ENCODE peak calls at places on chromosomes 11 and 22, in eight cellular contexts. U is spleen, C is tibial artery, P is mammary epithelial cell, X is colonic mucosa, S is sigmoid colon, I is left ventricle myocardium inferior, V is right atrium auricular region. M is an unnamed sample.

GRCh38 chr22:35921777-35922176 is 106.8 kb downstream of the RBFOX2 start:
- DNase-seq in V (peak), I (no peak), P (peak), U (no peak), X (peak), S (peak), C (peak), M (peak)

GRCh38 chr11:95074806-95075563 is 8.3 kb downstream of the SRSF8 start:
- DNase-seq in V (peak), U (peak), S (no peak), C (peak), P (no peak), X (peak), I (peak), M (no peak)

GRCh38 chr11:63769044-63769718 is 606 bp upstream of the ZFTA start:
- DNase-seq in S (peak), I (peak), C (peak), P (no peak), U (peak), X (peak), V (peak), M (peak)

GRCh38 chr11:112826788-112827187 is 134.4 kb upstream of the NCAM1 start:
- DNase-seq in C (no peak), U (no peak), X (no peak), V (no peak), I (no peak), P (no peak), S (no peak), M (no peak)

GRCh38 chr11:65422104-65422632 is 430 bp upstream of the NEAT1 start:
- DNase-seq in X (peak), P (peak), I (peak), V (peak), C (peak), U (peak), S (peak), M (peak)

GRCh38 chr22:44437493-44438015 is 60.5 kb downstream of the RTL6 start:
- DNase-seq in C (peak), S (peak), U (peak), V (no peak), I (no peak), X (no peak), P (no peak), M (no peak)

GRCh38 chr22:30602049-30602448 is 4.9 kb upstream of the TCN2 start:
- DNase-seq in V (no peak), P (peak), U (no peak), C (no peak), X (peak), I (no peak), S (no peak), M (no peak)

GRCh38 chr11:117070016-117070415 is 28.2 kb downstream of the SIK3 start:
- DNase-seq in P (no peak), V (no peak), X (no peak), U (no peak), S (no peak), C (no peak), I (no peak), M (no peak)

GRCh38 chr11:74465291-74465708 is 2.0 kb downstream of the KCNE3 start:
- DNase-seq in I (no peak), X (peak), C (no peak), P (no peak), S (no peak), V (no peak), U (no peak), M (no peak)

GRCh38 chr11:123137496-123138270 is 57.4 kb downstream of the CLMP start:
- DNase-seq in I (peak), P (no peak), U (peak), S (peak), V (peak), X (peak), C (peak), M (no peak)

GRCh38 chr11:64590763-64591221 is at the start of gene SLC22A12:
- DNase-seq in U (peak), X (no peak), I (peak), S (peak), V (no peak), C (no peak), P (no peak), M (peak)

GRCh38 chr11:17506942-17507341 is 30.3 kb upstream of the ABCC8 start:
- DNase-seq in C (no peak), P (no peak), V (no peak), S (no peak), U (no peak), X (no peak), I (no peak), M (no peak)

GRCh38 chr11:46492540-46492939 is 101.0 kb upstream of the CHRM4 start:
- DNase-seq in U (no peak), P (no peak), C (no peak), I (no peak), V (no peak), S (peak), X (peak), M (no peak)

GRCh38 chr11:101863361-101863760 is 51.4 kb upstream of the CEP126 start:
- DNase-seq in I (no peak), S (no peak), V (no peak), U (no peak), P (no peak), C (no peak), X (no peak), M (no peak)

GRCh38 chr11:72778535-72779494 is 15.0 kb downstream of the STARD10 start:
- DNase-seq in P (no peak), V (no peak), C (no peak), U (no peak), X (peak), S (no peak), I (no peak), M (no peak)

GRCh38 chr11:890794-891600 is 19.6 kb downstream of the CHID1 start:
- DNase-seq in S (no peak), C (no peak), P (no peak), V (no peak), X (no peak), U (no peak), I (no peak), M (no peak)

GRCh38 chr11:3950996-3951662 is 95.7 kb downstream of the STIM1 start:
- DNase-seq in V (no peak), S (no peak), X (no peak), P (no peak), U (no peak), I (no peak), C (no peak), M (no peak)

GRCh38 chr11:73227571-73228211 is 9.6 kb downstream of the P2RY2 start:
- DNase-seq in I (no peak), P (peak), C (peak), X (peak), V (no peak), S (peak), U (peak), M (no peak)

GRCh38 chr11:97683733-97684132 is 1293.9 kb downstream of the JRKL start:
- DNase-seq in V (no peak), S (no peak), P (peak), C (no peak), U (no peak), X (no peak), I (no peak), M (no peak)

GRCh38 chr22:39543095-39543494 is 10.5 kb upstream of the RPS19BP1 start:
- DNase-seq in C (no peak), I (no peak), V (no peak), X (no peak), P (no peak), S (no peak), U (no peak), M (no peak)

GRCh38 chr22:41568811-41569210 is 8.0 kb downstream of the CSDC2 start:
- DNase-seq in I (no peak), V (no peak), C (peak), P (no peak), U (no peak), S (no peak), X (no peak), M (no peak)

GRCh38 chr22:42388130-42388797 is 43.9 kb downstream of the NFAM1 start:
- DNase-seq in I (no peak), V (no peak), X (no peak), P (peak), C (no peak), U (no peak), S (no peak), M (peak)

GRCh38 chr22:36439481-36440271 is 41.8 kb downstream of the TXN2 start:
- DNase-seq in P (peak), V (no peak), C (no peak), U (no peak), X (peak), I (peak), S (peak), M (no peak)

GRCh38 chr11:79440451-79441158 is at the start of gene TENM4:
- DNase-seq in C (peak), S (peak), U (peak), X (peak), V (no peak), P (peak), I (peak), M (peak)

GRCh38 chr11:18243783-18244362 is 4.6 kb downstream of the SAA2 start:
- DNase-seq in P (peak), X (peak), I (no peak), C (no peak), S (no peak), V (peak), U (no peak), M (peak)

GRCh38 chr11:56905936-56906335 is 82.8 kb upstream of the OR5AK2 start:
- DNase-seq in X (no peak), C (no peak), V (no peak), S (no peak), P (peak), U (no peak), I (no peak), M (no peak)
- H3K27ac ChIP-seq in X (peak), C (no peak), V (no peak), S (no peak), P (peak), U (no peak), I (no peak), M (no peak)

GRCh38 chr11:62543680-62544444 is 2.7 kb downstream of the AHNAK start:
- DNase-seq in I (no peak), P (no peak), X (peak), S (peak), V (no peak), U (no peak), C (peak), M (no peak)

GRCh38 chr11:62544521-62545436 is 1.8 kb downstream of the AHNAK start:
- DNase-seq in C (no peak), U (no peak), X (peak), V (no peak), I (peak), S (peak), P (no peak), M (no peak)

GRCh38 chr11:62546244-62546936 is at the start of gene AHNAK:
- DNase-seq in U (peak), V (peak), S (peak), P (peak), C (peak), X (peak), I (peak), M (no peak)

GRCh38 chr11:62546937-62547625 is 475 bp upstream of the AHNAK start:
- DNase-seq in P (peak), U (no peak), S (no peak), I (peak), X (peak), C (no peak), V (no peak), M (no peak)

DNA sequence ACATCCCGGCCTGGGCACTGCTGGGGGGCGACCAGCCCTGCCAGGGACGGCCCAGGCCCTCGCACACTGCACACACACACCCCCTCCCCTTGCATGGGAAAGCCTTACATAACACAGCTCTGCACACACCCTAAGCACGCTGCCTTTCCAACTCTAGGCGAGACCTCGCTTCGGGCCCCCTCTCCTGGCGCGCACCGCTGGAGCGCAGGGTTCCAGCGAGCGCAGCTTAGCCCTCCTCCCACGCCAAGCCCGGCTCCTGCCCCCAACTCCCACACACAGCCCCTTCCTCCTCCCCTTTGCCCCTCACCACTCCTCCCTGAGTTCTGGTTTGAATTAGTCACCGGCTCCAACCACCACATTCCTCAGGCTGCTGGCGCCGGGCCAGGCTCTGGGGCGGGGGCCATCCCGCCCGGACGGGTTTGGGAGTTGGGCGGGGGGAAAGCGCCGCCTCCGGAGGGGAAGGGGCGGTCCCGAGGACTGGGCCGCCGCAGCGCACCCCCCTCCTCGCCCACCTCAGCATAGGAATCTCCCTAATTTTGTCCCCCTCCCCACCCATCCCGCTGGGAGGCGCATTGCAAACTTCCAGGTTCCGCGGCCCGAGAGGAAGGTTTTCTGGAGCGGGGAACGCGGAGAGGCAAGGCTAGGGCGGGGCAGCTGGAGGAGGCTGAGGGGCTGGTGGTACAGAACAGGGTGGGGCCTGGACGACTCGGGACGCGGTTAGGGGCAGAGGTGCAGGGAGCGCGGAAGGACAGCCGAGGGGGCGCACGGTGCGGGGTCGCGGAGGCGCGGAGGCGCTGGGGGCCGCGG is 966 bp downstream of the AHNAK start:
- DNase-seq in X (peak), C (peak), V (peak), U (peak), I (peak), S (peak), P (peak), M (no peak)
- TF ChIP-seq CTCF in X (no peak), C (no peak), V (no peak), U (no peak), I (peak), S (no peak), P (peak), M (no peak)

GRCh38 chr22:45970709-45971388 is 6.1 kb downstream of the WNT7B start:
- DNase-seq in P (no peak), I (no peak), U (no peak), C (no peak), S (no peak), V (no peak), X (no peak), M (no peak)

GRCh38 chr22:45969801-45970464 is 7.0 kb downstream of the WNT7B start:
- DNase-seq in C (no peak), U (no peak), P (no peak), I (no peak), X (no peak), S (no peak), V (no peak), M (no peak)

GRCh38 chr22:45972091-45972867 is 4.7 kb downstream of the WNT7B start:
- DNase-seq in X (no peak), P (no peak), I (no peak), U (no peak), S (no peak), V (no peak), C (no peak), M (no peak)

GRCh38 chr22:45972868-45973212 is 4.1 kb downstream of the WNT7B start:
- DNase-seq in X (no peak), S (no peak), V (no peak), U (no peak), I (no peak), C (no peak), P (no peak), M (no peak)

GRCh38 chr22:45971389-45972028 is 5.5 kb downstream of the WNT7B start:
- DNase-seq in S (no peak), V (no peak), X (no peak), C (no peak), U (no peak), I (no peak), P (no peak), M (no peak)
- H3K4me3 ChIP-seq in S (no peak), V (peak), X (no peak), C (no peak), U (peak), I (peak), P (peak), M (peak)

GRCh38 chr11:16356057-16356750 is at the start of gene SOX6:
- DNase-seq in P (peak), X (no peak), V (no peak), U (no peak), S (no peak), C (no peak), I (no peak), M (peak)
- H3K27ac ChIP-seq in P (no peak), X (no peak), V (peak), U (no peak), S (no peak), C (peak), I (peak), M (peak)

GRCh38 chr11:10564692-10565318 is 3.7 kb downstream of the LYVE1 start:
- DNase-seq in S (no peak), V (no peak), X (no peak), C (no peak), U (no peak), I (no peak), P (no peak), M (no peak)
- TF ChIP-seq CTCF in S (no peak), V (no peak), X (no peak), C (peak), U (no peak), I (peak), P (peak), M (no peak)

DNA sequence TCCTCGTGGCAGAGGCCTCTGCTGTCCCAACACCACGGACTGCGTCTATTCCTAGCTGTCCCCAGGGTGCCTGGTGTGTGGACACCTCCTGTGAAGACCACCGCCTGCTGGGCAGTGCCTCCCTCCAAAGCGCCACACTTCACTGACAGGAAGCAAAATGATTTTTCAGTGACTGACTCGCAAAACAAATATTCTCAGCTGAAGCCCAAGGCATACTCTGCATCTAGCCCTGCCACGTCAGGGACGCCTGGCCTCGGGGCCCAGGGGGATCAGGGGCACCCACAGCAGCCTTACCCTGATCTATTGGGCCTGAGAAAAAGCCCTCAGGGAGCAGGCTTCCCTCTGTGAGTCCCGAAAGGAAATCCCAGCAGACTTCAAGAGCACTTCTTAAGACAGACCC is 2.2 kb downstream of the BRD1 start:
- DNase-seq in S (no peak), P (peak), X (no peak), C (no peak), I (no peak), U (no peak), V (no peak), M (no peak)
- H3K4me3 ChIP-seq in S (peak), P (peak), X (peak), C (peak), I (peak), U (peak), V (peak), M (peak)

DNA sequence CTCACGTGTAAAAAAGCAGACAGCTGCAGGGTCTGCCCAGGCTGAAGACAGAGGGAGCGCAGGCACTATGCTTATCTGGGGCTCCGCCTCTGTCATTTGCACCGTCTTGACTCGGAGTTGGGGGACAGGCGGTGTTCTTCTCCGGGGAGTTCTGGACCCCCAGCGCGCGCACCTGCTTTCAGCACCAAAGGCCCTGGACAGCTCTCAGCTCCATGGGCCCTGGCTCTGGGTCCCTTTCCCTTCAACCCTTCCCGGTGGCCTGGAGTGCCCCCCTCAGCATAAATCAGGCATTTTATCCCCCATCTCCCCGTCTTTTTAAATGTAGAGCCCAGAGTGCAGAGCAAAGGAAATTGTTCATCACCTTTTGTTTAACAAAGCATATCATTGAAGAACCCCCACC is 1.5 kb downstream of the SEZ6L start:
- DNase-seq in I (peak), U (no peak), C (no peak), S (no peak), V (no peak), X (no peak), P (no peak), M (no peak)
- H3K27ac ChIP-seq in I (no peak), U (no peak), C (no peak), S (no peak), V (no peak), X (no peak), P (no peak), M (peak)

GRCh38 chr11:87097582-87097981 is 59.8 kb downstream of the TMEM135 start:
- DNase-seq in U (no peak), V (no peak), I (no peak), S (no peak), X (peak), P (peak), C (no peak), M (no peak)
- TF ChIP-seq CTCF in U (peak), V (peak), I (peak), S (peak), X (peak), P (peak), C (peak), M (peak)

GRCh38 chr22:38412435-38413084 is 42.4 kb downstream of the KCNJ4 start:
- DNase-seq in I (no peak), P (no peak), C (peak), V (peak), X (peak), U (peak), S (peak), M (peak)
- H3K4me3 ChIP-seq in I (peak), P (no peak), C (no peak), V (peak), X (peak), U (peak), S (peak), M (peak)

GRCh38 chr22:27212081-27212480 is 554.7 kb downstream of the MIAT start:
- DNase-seq in V (no peak), C (no peak), X (no peak), U (no peak), I (no peak), S (no peak), P (no peak), M (no peak)
- H3K27ac ChIP-seq in V (peak), C (peak), X (peak), U (no peak), I (peak), S (peak), P (no peak), M (no peak)

M was measured in dorsolateral prefrontal cortex.